ENCODE peak calls at places on chromosomes 4 and X, in five cellular contexts. Z is brain microvascular endothelial cell; N is ovary; R is stimulated activated CD4-positive, alpha-beta T cell treated with anti-CD3 and anti-CD28 coated beads, Interleukin-1b, Interleukin-23, amount 100 ng/mL, for 24 hours; B is NCI-H1417. E is an unnamed sample.

GRCh38 chr4:179285696-179286095 is 1843.5 kb upstream of the AGA start:
- DNase-seq in Z (no peak), N (no peak), R (no peak), B (peak; percentile 60), E (no peak)

GRCh38 chr4:8201341-8201781 is 2.3 kb downstream of the SH3TC1 start:
- DNase-seq in Z (no peak), N (no peak), R (no peak), B (no peak), E (no peak)

GRCh38 chrX:152958047-152958446 is 35.9 kb downstream of the PNMA5 start:
- DNase-seq in Z (no peak), N (no peak), R (no peak), B (no peak), E (no peak)

GRCh38 chr4:83905952-83906351 is 370.0 kb downstream of the GPAT3 start:
- DNase-seq in Z (no peak), N (no peak), R (no peak), B (peak; percentile 74), E (peak; percentile 21)

GRCh38 chrX:53186363-53186762 is 38.6 kb downstream of the KDM5C start:
- DNase-seq in Z (peak; percentile 31), N (no peak), R (no peak), B (no peak), E (no peak)

GRCh38 chr4:188092824-188093223 is 16.6 kb downstream of the TRIML2 start:
- DNase-seq in Z (no peak), N (no peak), R (no peak), B (no peak), E (no peak)

GRCh38 chr4:186272699-186273370 is 6.8 kb downstream of the F11 start:
- DNase-seq in Z (no peak), N (no peak), R (no peak), B (no peak), E (no peak)

GRCh38 chr4:65033899-65034298 is 624.6 kb upstream of the TECRL start:
- DNase-seq in Z (no peak), N (no peak), R (no peak), B (peak; percentile 40), E (no peak)

GRCh38 chr4:1207603-1208265 is 35.4 kb upstream of the SPON2 start:
- DNase-seq in Z (no peak), N (peak; percentile 93), R (no peak), B (no peak), E (no peak)

GRCh38 chr4:7985072-7985471 is 45.4 kb upstream of the AFAP1 start:
- DNase-seq in Z (no peak), N (no peak), R (no peak), B (no peak), E (no peak)